ENCODE peak calls at places on chromosomes 3 and 15, in four cellular contexts. Z is SJSA1, Y is HuH-7, U is globus pallidus. I is an unnamed sample.

GRCh38 chr15:51647128-51647562 is 24.6 kb upstream of the DMXL2 start:
- DNase-seq in Z (no peak), Y (no peak), U (peak), I (no peak)

GRCh38 chr3:31908391-31909097 is 72.5 kb downstream of the OSBPL10 start:
- DNase-seq in Z (no peak), Y (no peak), U (no peak), I (no peak)

GRCh38 chr3:153967260-153967659 is 153.9 kb upstream of the ARHGEF26 start:
- DNase-seq in Z (no peak), Y (no peak), U (no peak), I (no peak)

GRCh38 chr3:76078101-76078500 is 292.8 kb upstream of the ZNF717 start:
- DNase-seq in Z (no peak), Y (no peak), U (no peak), I (no peak)

GRCh38 chr3:137121704-137122314 is 164.0 kb downstream of the IL20RB start:
- DNase-seq in Z (no peak), Y (peak), U (no peak), I (no peak)

GRCh38 chr3:31980530-31981205 is 394 bp downstream of the OSBPL10 start:
- DNase-seq in Z (peak), Y (peak), U (no peak), I (no peak)

GRCh38 chr3:71103430-71103881 is 480.1 kb downstream of the FOXP1 start:
- DNase-seq in Z (peak), Y (no peak), U (no peak), I (peak)

GRCh38 chr3:129121016-129121791 is 400 bp downstream of the RAB43 start:
- DNase-seq in Z (no peak), Y (no peak), U (no peak), I (no peak)

GRCh38 chr3:191175102-191175501 is 23.9 kb upstream of the OSTN start:
- DNase-seq in Z (no peak), Y (no peak), U (no peak), I (no peak)

GRCh38 chr3:158773845-158774542 is 27.9 kb upstream of the MFSD1 start:
- DNase-seq in Z (no peak), Y (no peak), U (no peak), I (no peak)

GRCh38 chr3:13073042-13073906 is at the start of gene IQSEC1:
- DNase-seq in Z (no peak), Y (no peak), U (peak), I (peak)

GRCh38 chr15:25092661-25093060 is 137.9 kb downstream of the SNRPN start:
- DNase-seq in Z (no peak), Y (no peak), U (no peak), I (no peak)

GRCh38 chr3:152309031-152309430 is 40.3 kb downstream of the MBNL1 start:
- DNase-seq in Z (no peak), Y (no peak), U (no peak), I (no peak)

GRCh38 chr3:116770815-116771450 is 61.4 kb downstream of the TUSC7 start:
- DNase-seq in Z (peak), Y (peak), U (peak), I (peak)

GRCh38 chr3:186640473-186640818 is 247 bp downstream of the FETUB start:
- DNase-seq in Z (no peak), Y (no peak), U (peak), I (no peak)

GRCh38 chr15:44535509-44536297 is 1.2 kb upstream of the EIF3J start:
- DNase-seq in Z (no peak), Y (peak), U (no peak), I (peak)

GRCh38 chr15:36951747-36952247 is 148.6 kb downstream of the MEIS2 start:
- DNase-seq in Z (no peak), Y (no peak), U (no peak), I (no peak)

GRCh38 chr15:53611145-53611920 is 148.1 kb downstream of the WDR72 start:
- DNase-seq in Z (no peak), Y (no peak), U (no peak), I (no peak)

GRCh38 chr15:85581495-85581894 is 201.1 kb downstream of the AKAP13 start:
- DNase-seq in Z (no peak), Y (no peak), U (no peak), I (no peak)

GRCh38 chr3:57409471-57409870 is 117.0 kb upstream of the ASB14 start:
- DNase-seq in Z (no peak), Y (no peak), U (no peak), I (no peak)

I was measured in C1 segment of cervical spinal cord.